ENCODE peak calls at places on chromosomes 6 and 20, in five cellular contexts. One of them, this sample, is unnamed.
A peak's percentile ranks its signal among the peaks of the same experiment; 100 is the strongest.

GRCh38 chr6:51608932-51609331 is 478.5 kb downstream of the PKHD1 start:
- DNase-seq in K562: no peak
- DNase-seq in transverse colon: no peak
- DNase-seq in H1: no peak
- DNase-seq in A549: no peak
- DNase-seq in this sample: no peak

GRCh38 chr20:62971211-62971949 is 18.9 kb downstream of the SLC17A9 start:
- DNase-seq in K562: no peak
- DNase-seq in transverse colon: no peak
- DNase-seq in H1: no peak
- DNase-seq in A549: no peak
- DNase-seq in this sample: no peak

GRCh38 chr6:93721386-93722048 is 302.2 kb upstream of the EPHA7 start:
- DNase-seq in K562: no peak
- DNase-seq in transverse colon: no peak
- DNase-seq in H1: peak; percentile 25
- DNase-seq in A549: no peak
- DNase-seq in this sample: no peak

GRCh38 chr20:37095108-37095608 is 639 bp downstream of the RBL1 start:
- DNase-seq in K562: peak; percentile 59
- DNase-seq in transverse colon: peak; percentile 38
- DNase-seq in H1: no peak
- DNase-seq in A549: no peak
- DNase-seq in this sample: no peak

GRCh38 chr20:59598625-59599310 is 5.6 kb upstream of the PHACTR3 start:
- DNase-seq in K562: peak; percentile 77
- DNase-seq in transverse colon: peak; percentile 23
- DNase-seq in H1: no peak
- DNase-seq in A549: peak; percentile 71
- DNase-seq in this sample: peak; percentile 29

GRCh38 chr6:42756713-42757112 is 10.8 kb upstream of the TBCC start:
- DNase-seq in K562: no peak
- DNase-seq in transverse colon: no peak
- DNase-seq in H1: no peak
- DNase-seq in A549: no peak
- DNase-seq in this sample: no peak

GRCh38 chr20:8389381-8390368 is 257.6 kb downstream of the PLCB1 start:
- DNase-seq in K562: peak; percentile 3
- DNase-seq in transverse colon: no peak
- DNase-seq in H1: no peak
- DNase-seq in A549: peak; percentile 9
- DNase-seq in this sample: no peak

GRCh38 chr6:125995972-125996580 is 9.7 kb downstream of the TRMT11 start:
- DNase-seq in K562: peak; percentile 75
- DNase-seq in transverse colon: peak; percentile 67
- DNase-seq in H1: no peak
- DNase-seq in A549: peak; percentile 44
- DNase-seq in this sample: peak; percentile 60

GRCh38 chr6:89257346-89257745 is 40.2 kb upstream of the GABRR1 start:
- DNase-seq in K562: no peak
- DNase-seq in transverse colon: no peak
- DNase-seq in H1: no peak
- DNase-seq in A549: no peak
- DNase-seq in this sample: no peak

GRCh38 chr6:69935079-69935478 is 68.7 kb downstream of the COL19A1 start:
- DNase-seq in K562: no peak
- DNase-seq in transverse colon: no peak
- DNase-seq in H1: no peak
- DNase-seq in A549: no peak
- DNase-seq in this sample: no peak

GRCh38 chr20:19835533-19836222 is 77.6 kb downstream of the RIN2 start:
- DNase-seq in K562: no peak
- DNase-seq in transverse colon: no peak
- DNase-seq in H1: no peak
- DNase-seq in A549: no peak
- DNase-seq in this sample: no peak

GRCh38 chr6:119043265-119043664 is 35.2 kb downstream of the FAM184A start:
- DNase-seq in K562: no peak
- DNase-seq in transverse colon: no peak
- DNase-seq in H1: no peak
- DNase-seq in A549: no peak
- DNase-seq in this sample: no peak

GRCh38 chr6:36319436-36319762 is 17.3 kb downstream of the BNIP5 start:
- DNase-seq in K562: no peak
- DNase-seq in transverse colon: peak; percentile 82
- DNase-seq in H1: no peak
- DNase-seq in A549: no peak
- DNase-seq in this sample: no peak

GRCh38 chr20:21156266-21156665 is 30.4 kb downstream of the KIZ start:
- DNase-seq in K562: no peak
- DNase-seq in transverse colon: no peak
- DNase-seq in H1: no peak
- DNase-seq in A549: no peak
- DNase-seq in this sample: no peak

GRCh38 chr6:138310294-138310693 is 67.4 kb upstream of the SMIM28 start:
- DNase-seq in K562: no peak
- DNase-seq in transverse colon: no peak
- DNase-seq in H1: no peak
- DNase-seq in A549: no peak
- DNase-seq in this sample: no peak

GRCh38 chr6:153092082-153093013 is 38.7 kb downstream of the RGS17 start:
- DNase-seq in K562: no peak
- DNase-seq in transverse colon: no peak
- DNase-seq in H1: no peak
- DNase-seq in A549: no peak
- DNase-seq in this sample: no peak

GRCh38 chr20:8394308-8394945 is 262.4 kb downstream of the PLCB1 start:
- DNase-seq in K562: no peak
- DNase-seq in transverse colon: no peak
- DNase-seq in H1: no peak
- DNase-seq in A549: no peak
- DNase-seq in this sample: no peak

GRCh38 chr6:132020138-132020551 is 69.0 kb upstream of the CCN2 start:
- DNase-seq in K562: no peak
- DNase-seq in transverse colon: no peak
- DNase-seq in H1: no peak
- DNase-seq in A549: no peak
- DNase-seq in this sample: no peak

GRCh38 chr20:1291191-1291741 is 25.2 kb downstream of the SNPH start:
- DNase-seq in K562: no peak
- DNase-seq in transverse colon: no peak
- DNase-seq in H1: no peak
- DNase-seq in A549: no peak
- DNase-seq in this sample: no peak

GRCh38 chr6:45305546-45305945 is 22.6 kb upstream of the RUNX2 start:
- DNase-seq in K562: no peak
- DNase-seq in transverse colon: no peak
- DNase-seq in H1: no peak
- DNase-seq in A549: no peak
- DNase-seq in this sample: no peak

GRCh38 chr20:4559106-4559505 is 162.6 kb upstream of the PRND start:
- DNase-seq in K562: no peak
- DNase-seq in transverse colon: no peak
- DNase-seq in H1: no peak
- DNase-seq in A549: no peak
- DNase-seq in this sample: no peak

GRCh38 chr6:71588490-71588889 is 297.9 kb upstream of the RIMS1 start:
- DNase-seq in K562: no peak
- DNase-seq in transverse colon: no peak
- DNase-seq in H1: no peak
- DNase-seq in A549: no peak
- DNase-seq in this sample: no peak

GRCh38 chr6:142275146-142276006 is 26.4 kb upstream of the ADGRG6 start:
- DNase-seq in K562: no peak
- DNase-seq in transverse colon: no peak
- DNase-seq in H1: no peak
- DNase-seq in A549: peak; percentile 6
- DNase-seq in this sample: no peak

GRCh38 chr20:17615645-17616479 is 46.0 kb downstream of the DSTN start:
- DNase-seq in K562: no peak
- DNase-seq in transverse colon: peak; percentile 10
- DNase-seq in H1: no peak
- DNase-seq in A549: no peak
- DNase-seq in this sample: peak; percentile 25

GRCh38 chr20:36543187-36544133 is 2.1 kb downstream of the MYL9 start:
- DNase-seq in K562: no peak
- DNase-seq in transverse colon: peak; percentile 60
- DNase-seq in H1: no peak
- DNase-seq in A549: no peak
- DNase-seq in this sample: no peak

GRCh38 chr6:89028774-89029173 is 51.8 kb upstream of the PNRC1 start:
- DNase-seq in K562: no peak
- DNase-seq in transverse colon: no peak
- DNase-seq in H1: no peak
- DNase-seq in A549: no peak
- DNase-seq in this sample: no peak

GRCh38 chr6:123598011-123598410 is 38.7 kb downstream of the TRDN start:
- DNase-seq in K562: no peak
- DNase-seq in transverse colon: no peak
- DNase-seq in H1: no peak
- DNase-seq in A549: no peak
- DNase-seq in this sample: no peak

GRCh38 chr6:88985901-88986300 is 22.5 kb upstream of the RNGTT start:
- DNase-seq in K562: no peak
- DNase-seq in transverse colon: no peak
- DNase-seq in H1: no peak
- DNase-seq in A549: no peak
- DNase-seq in this sample: no peak

GRCh38 chr6:44126320-44127149 is 717 bp downstream of the MRPL14 start:
- DNase-seq in K562: peak; percentile 84
- DNase-seq in transverse colon: peak; percentile 60
- DNase-seq in H1: no peak
- DNase-seq in A549: peak; percentile 42
- DNase-seq in this sample: peak; percentile 41

GRCh38 chr20:41248371-41249024 is 69.0 kb downstream of the ZHX3 start:
- DNase-seq in K562: no peak
- DNase-seq in transverse colon: no peak
- DNase-seq in H1: no peak
- DNase-seq in A549: no peak
- DNase-seq in this sample: no peak
- TF ChIP-seq EP300 in K562: no peak
- TF ChIP-seq EP300 in transverse colon: peak; percentile 80
- TF ChIP-seq EP300 in H1: no peak
- TF ChIP-seq EP300 in A549: no peak
- TF ChIP-seq EP300 in this sample: peak; percentile 77

DNA sequence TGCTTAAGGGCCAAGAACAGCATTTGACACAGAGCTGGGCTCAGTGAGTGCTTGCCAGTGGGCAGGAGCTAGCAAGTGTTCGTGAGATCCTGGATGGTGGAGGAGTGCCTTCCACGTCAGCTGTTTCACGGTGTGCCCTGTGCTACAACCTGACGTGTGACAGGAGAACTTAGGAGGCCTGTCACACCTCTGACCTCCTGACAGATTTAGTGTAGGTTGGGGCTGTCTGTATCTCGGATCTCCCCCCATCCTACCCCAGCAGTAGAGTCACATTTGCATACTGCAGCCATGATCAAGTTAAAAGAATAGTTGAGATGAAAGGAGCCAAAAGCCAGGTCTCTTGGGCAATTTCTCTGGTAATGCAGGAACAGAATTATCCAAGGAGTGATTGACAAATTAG is 200.8 kb upstream of the CHD6 start:
- DNase-seq in K562: no peak
- DNase-seq in transverse colon: no peak
- DNase-seq in H1: no peak
- DNase-seq in A549: no peak
- DNase-seq in this sample: no peak
- TF ChIP-seq EP300 in K562: no peak
- TF ChIP-seq EP300 in transverse colon: no peak
- TF ChIP-seq EP300 in H1: no peak
- TF ChIP-seq EP300 in A549: no peak
- TF ChIP-seq EP300 in this sample: no peak

GRCh38 chr20:54005524-54005923 is 64.9 kb downstream of the BCAS1 start:
- DNase-seq in K562: no peak
- DNase-seq in transverse colon: no peak
- DNase-seq in H1: no peak
- DNase-seq in A549: no peak
- DNase-seq in this sample: no peak

GRCh38 chr20:54002741-54003140 is 67.7 kb downstream of the BCAS1 start:
- DNase-seq in K562: no peak
- DNase-seq in transverse colon: no peak
- DNase-seq in H1: no peak
- DNase-seq in A549: no peak
- DNase-seq in this sample: no peak

GRCh38 chr20:54000914-54001313 is 69.5 kb downstream of the BCAS1 start:
- DNase-seq in K562: no peak
- DNase-seq in transverse colon: no peak
- DNase-seq in H1: no peak
- DNase-seq in A549: no peak
- DNase-seq in this sample: no peak

GRCh38 chr20:54002056-54002575 is 68.3 kb downstream of the BCAS1 start:
- DNase-seq in K562: no peak
- DNase-seq in transverse colon: no peak
- DNase-seq in H1: no peak
- DNase-seq in A549: no peak
- DNase-seq in this sample: no peak

GRCh38 chr20:54004397-54004940 is 65.9 kb downstream of the BCAS1 start:
- DNase-seq in K562: no peak
- DNase-seq in transverse colon: no peak
- DNase-seq in H1: no peak
- DNase-seq in A549: no peak
- DNase-seq in this sample: no peak
- TF ChIP-seq EP300 in K562: no peak
- TF ChIP-seq EP300 in transverse colon: no peak
- TF ChIP-seq EP300 in H1: no peak
- TF ChIP-seq EP300 in A549: no peak
- TF ChIP-seq EP300 in this sample: no peak

GRCh38 chr6:28863607-28864320 is 60.0 kb downstream of the TRIM27 start:
- DNase-seq in K562: peak; percentile 73
- DNase-seq in transverse colon: peak; percentile 79
- DNase-seq in H1: no peak
- DNase-seq in A549: no peak
- DNase-seq in this sample: peak; percentile 77
- TF ChIP-seq EP300 in K562: peak; percentile 76
- TF ChIP-seq EP300 in transverse colon: no peak
- TF ChIP-seq EP300 in H1: no peak
- TF ChIP-seq EP300 in A549: no peak
- TF ChIP-seq EP300 in this sample: no peak

GRCh38 chr6:95084867-95085266 is 492.5 kb upstream of the MANEA start:
- DNase-seq in K562: no peak
- DNase-seq in transverse colon: no peak
- DNase-seq in H1: no peak
- DNase-seq in A549: no peak
- DNase-seq in this sample: no peak

GRCh38 chr6:95081231-95081630 is 496.1 kb upstream of the MANEA start:
- DNase-seq in K562: no peak
- DNase-seq in transverse colon: no peak
- DNase-seq in H1: no peak
- DNase-seq in A549: no peak
- DNase-seq in this sample: no peak

GRCh38 chr6:95081949-95082348 is 495.4 kb upstream of the MANEA start:
- DNase-seq in K562: no peak
- DNase-seq in transverse colon: no peak
- DNase-seq in H1: no peak
- DNase-seq in A549: no peak
- DNase-seq in this sample: no peak

GRCh38 chr6:95087394-95088097 is 489.8 kb upstream of the MANEA start:
- DNase-seq in K562: no peak
- DNase-seq in transverse colon: no peak
- DNase-seq in H1: no peak
- DNase-seq in A549: no peak
- DNase-seq in this sample: no peak

GRCh38 chr6:95083506-95083905 is 493.8 kb upstream of the MANEA start:
- DNase-seq in K562: no peak
- DNase-seq in transverse colon: no peak
- DNase-seq in H1: no peak
- DNase-seq in A549: no peak
- DNase-seq in this sample: no peak
- TF ChIP-seq EP300 in K562: no peak
- TF ChIP-seq EP300 in transverse colon: no peak
- TF ChIP-seq EP300 in H1: no peak
- TF ChIP-seq EP300 in A549: no peak
- TF ChIP-seq EP300 in this sample: no peak